ENCODE peak calls at places on chromosomes 12 and 14, in seven cellular contexts. E is transverse colon, G is K562, X is sigmoid colon, D is ovary, W is tibial nerve, Y is HepG2. F is an unnamed sample.

GRCh38 chr14:85934886-85935254 is 404.9 kb downstream of the FLRT2 start:
- DNase-seq in E (no peak), G (no peak), X (no peak), D (no peak), W (no peak), Y (no peak), F (no peak)

GRCh38 chr14:22822017-22822618 is 6.9 kb upstream of the SLC7A7 start:
- DNase-seq in E (no peak), G (no peak), X (peak; percentile 69), D (peak; percentile 52), W (no peak), Y (no peak), F (no peak)

GRCh38 chr12:93918262-93918661 is 230.1 kb upstream of the PLXNC1 start:
- DNase-seq in E (no peak), G (no peak), X (no peak), D (no peak), W (no peak), Y (no peak), F (no peak)

GRCh38 chr12:7970475-7971252 is 34.7 kb upstream of the SLC2A3 start:
- DNase-seq in E (peak; percentile 82), G (peak; percentile 88), X (peak; percentile 93), D (peak; percentile 93), W (peak; percentile 70), Y (no peak), F (peak; percentile 96)

GRCh38 chr14:45838597-45838996 is 585.6 kb upstream of the MIS18BP1 start:
- DNase-seq in E (no peak), G (no peak), X (no peak), D (no peak), W (no peak), Y (no peak), F (no peak)

GRCh38 chr14:57533214-57533613 is 39.6 kb upstream of the CCDC198 start:
- DNase-seq in E (no peak), G (peak; percentile 12), X (no peak), D (no peak), W (no peak), Y (peak; percentile 12), F (no peak)

GRCh38 chr14:23009939-23010718 is at the start of gene C14orf93:
- DNase-seq in E (peak; percentile 88), G (peak; percentile 92), X (peak; percentile 92), D (peak; percentile 83), W (peak; percentile 70), Y (peak; percentile 69), F (no peak)

GRCh38 chr14:69650948-69651369 is 39.6 kb downstream of the SUSD6 start:
- DNase-seq in E (no peak), G (no peak), X (no peak), D (no peak), W (no peak), Y (no peak), F (no peak)

GRCh38 chr12:110046451-110047187 is 1.7 kb downstream of the C12orf76 start:
- DNase-seq in E (no peak), G (no peak), X (no peak), D (no peak), W (no peak), Y (peak; percentile 35), F (no peak)

GRCh38 chr12:110047297-110047940 is 903 bp downstream of the C12orf76 start:
- DNase-seq in E (no peak), G (no peak), X (no peak), D (no peak), W (no peak), Y (no peak), F (no peak)

GRCh38 chr12:110050927-110051326 is 2.6 kb upstream of the C12orf76 start:
- DNase-seq in E (no peak), G (no peak), X (no peak), D (no peak), W (no peak), Y (no peak), F (no peak)

DNA sequence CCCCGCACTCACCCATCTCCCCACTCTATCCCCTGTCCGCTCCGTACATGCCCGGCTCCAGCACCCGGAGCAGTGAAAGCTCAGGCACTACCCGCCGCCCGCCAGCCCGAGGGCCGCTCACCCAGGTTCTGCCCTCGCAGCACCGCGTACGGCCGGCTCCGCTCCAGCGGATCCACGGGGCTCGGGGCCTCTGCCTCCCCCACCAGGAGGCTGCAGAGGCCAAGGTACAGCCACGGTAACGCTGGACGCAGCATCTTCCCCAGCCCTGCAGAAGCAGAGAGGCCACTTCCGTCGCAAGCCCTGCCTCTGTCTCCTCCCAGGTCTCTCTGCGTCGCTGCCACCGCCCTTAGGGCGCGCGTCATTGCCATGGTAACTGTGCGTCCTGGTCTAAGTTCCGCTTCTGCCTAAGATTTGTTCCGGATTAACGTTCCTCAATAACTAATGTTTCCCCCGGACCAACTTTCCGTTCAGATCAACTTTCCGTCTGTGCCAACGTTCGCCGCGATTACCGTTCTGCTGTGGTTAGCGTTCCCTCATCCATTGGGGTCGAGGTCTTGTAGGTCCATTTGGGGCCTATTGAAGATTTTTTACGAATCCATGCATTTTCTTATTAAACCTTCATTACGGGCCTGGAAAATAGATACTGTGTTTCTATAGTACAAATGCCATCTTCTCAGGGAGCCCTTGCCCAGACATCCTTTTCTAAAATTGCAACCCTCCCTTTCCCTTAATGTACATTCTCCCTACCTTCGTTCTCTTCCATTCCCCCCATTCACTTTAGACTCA is at the start of gene C12orf76:
- DNase-seq in E (peak; percentile 95), G (peak; percentile 88), X (peak; percentile 96), D (peak; percentile 92), W (peak; percentile 91), Y (peak; percentile 93), F (peak; percentile 98)
- TF ChIP-seq POLR2A in E (peak; percentile 67), G (peak; percentile 76), X (peak; percentile 11), D (no peak), W (peak; percentile 66), Y (peak; percentile 89), F (no peak)

GRCh38 chr14:58639842-58640484 is 2.2 kb downstream of the DACT1 start:
- DNase-seq in E (peak; percentile 56), G (no peak), X (no peak), D (peak; percentile 46), W (no peak), Y (peak; percentile 15), F (peak; percentile 77)

GRCh38 chr14:58637040-58637390 is 747 bp upstream of the DACT1 start:
- DNase-seq in E (peak; percentile 62), G (no peak), X (peak; percentile 80), D (peak; percentile 37), W (no peak), Y (no peak), F (peak; percentile 93)

GRCh38 chr14:58636129-58636528 is 1.6 kb upstream of the DACT1 start:
- DNase-seq in E (no peak), G (no peak), X (no peak), D (no peak), W (no peak), Y (no peak), F (no peak)

GRCh38 chr14:58638231-58639205 is 756 bp downstream of the DACT1 start:
- DNase-seq in E (peak; percentile 15), G (no peak), X (peak; percentile 66), D (peak; percentile 47), W (no peak), Y (no peak), F (peak; percentile 26)

DNA sequence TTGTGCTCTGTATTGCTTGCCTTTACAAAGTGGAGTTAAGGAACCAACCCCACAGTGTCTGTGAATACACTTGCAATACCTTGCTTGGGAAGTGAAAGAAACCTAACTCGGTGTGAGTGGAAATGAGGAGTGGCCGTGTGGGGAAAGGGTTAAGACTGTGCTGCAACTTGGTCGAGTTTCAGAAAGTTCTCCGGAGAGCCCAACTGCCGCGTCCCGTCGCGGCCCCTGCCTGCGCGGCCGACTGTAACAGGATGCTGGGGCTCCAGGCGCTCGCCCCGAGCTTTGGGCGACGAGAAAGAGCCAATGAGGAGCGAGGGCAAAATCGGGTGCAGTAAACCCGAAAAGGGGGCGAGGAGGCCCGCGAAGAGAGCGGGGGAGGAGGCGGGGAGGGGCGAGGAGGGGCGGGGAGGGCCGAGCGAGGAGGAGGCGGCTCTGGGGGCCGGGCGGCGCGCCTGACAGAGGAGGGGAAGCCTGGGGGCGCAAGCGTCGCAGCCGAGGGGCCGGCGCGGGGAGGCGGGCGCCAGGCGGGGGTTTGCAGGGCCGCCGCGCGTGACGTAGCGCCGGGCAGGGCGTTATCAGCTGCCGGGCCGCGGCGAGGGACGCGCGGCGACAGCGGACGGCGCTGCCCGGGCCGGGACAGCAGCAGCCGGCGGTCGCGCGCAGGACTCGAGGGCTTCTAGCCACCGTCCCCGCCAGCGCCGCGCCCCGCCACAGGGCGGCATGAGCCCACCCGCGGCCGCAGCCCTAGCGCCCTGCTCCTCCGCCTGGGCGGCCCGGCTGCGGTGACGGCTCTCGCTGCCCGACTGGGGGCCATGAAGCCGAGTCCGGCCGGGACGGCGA is at the start of gene DACT1:
- DNase-seq in E (peak; percentile 50), G (peak; percentile 64), X (peak; percentile 84), D (peak; percentile 85), W (no peak), Y (no peak), F (peak; percentile 92)
- TF ChIP-seq EP300 in E (no peak), G (no peak), X (no peak), D (no peak), W (peak; percentile 53), Y (no peak), F (no peak)

GRCh38 chr14:105247715-105248367 is 492 bp upstream of the BTBD6 start:
- DNase-seq in E (peak; percentile 15), G (no peak), X (no peak), D (peak; percentile 46), W (no peak), Y (no peak), F (no peak)

GRCh38 chr14:105249175-105250007 is 1.1 kb downstream of the BTBD6 start:
- DNase-seq in E (peak; percentile 27), G (no peak), X (no peak), D (no peak), W (no peak), Y (no peak), F (no peak)

GRCh38 chr14:105247026-105247425 is 1.3 kb upstream of the BTBD6 start:
- DNase-seq in E (no peak), G (no peak), X (no peak), D (no peak), W (no peak), Y (no peak), F (no peak)

GRCh38 chr14:105250008-105250366 is 1.7 kb downstream of the BTBD6 start:
- DNase-seq in E (no peak), G (no peak), X (no peak), D (no peak), W (no peak), Y (no peak), F (no peak)

GRCh38 chr14:105248368-105249174 is at the start of gene BTBD6:
- DNase-seq in E (peak; percentile 92), G (no peak), X (peak; percentile 93), D (peak; percentile 85), W (peak; percentile 75), Y (no peak), F (peak; percentile 94)
- TF ChIP-seq POLR2A in E (peak; percentile 53), G (no peak), X (no peak), D (peak; percentile 17), W (peak; percentile 56), Y (no peak), F (no peak)

GRCh38 chr14:60790850-60791249 is 56.3 kb downstream of the MNAT1 start:
- DNase-seq in E (no peak), G (no peak), X (no peak), D (no peak), W (no peak), Y (no peak), F (no peak)

GRCh38 chr14:60786905-60787304 is 52.3 kb downstream of the MNAT1 start:
- DNase-seq in E (no peak), G (no peak), X (no peak), D (no peak), W (no peak), Y (no peak), F (no peak)

DNA sequence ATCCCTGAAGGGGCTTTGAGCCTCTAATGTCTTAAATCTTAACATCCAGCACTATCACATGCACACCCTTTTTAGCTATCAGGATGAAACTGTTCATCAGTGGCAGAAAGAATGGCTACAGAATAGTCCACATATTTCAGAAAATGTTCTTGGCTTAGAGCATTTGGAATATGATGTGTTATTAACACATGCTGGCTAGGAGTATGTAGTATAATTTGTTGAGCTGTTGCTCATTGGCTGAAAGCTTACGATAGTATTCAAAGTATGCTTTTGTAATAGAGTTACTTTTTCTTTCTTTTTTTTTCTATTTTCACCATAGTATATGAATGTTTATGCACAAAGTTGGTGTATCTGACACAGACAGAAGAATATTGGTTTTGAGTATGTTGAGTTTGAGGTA is 55.1 kb downstream of the MNAT1 start:
- DNase-seq in E (no peak), G (no peak), X (no peak), D (no peak), W (no peak), Y (no peak), F (no peak)
- TF ChIP-seq EP300 in E (no peak), G (no peak), X (no peak), D (no peak), W (no peak), Y (no peak), F (no peak)

F was measured in esophagus muscularis mucosa.